ENCODE peak calls at places on chromosomes 16 and 17, in ten cellular contexts. A is K562, K is HCT116, Q is prostate gland, N is esophagus muscularis mucosa, R is HepG2, U is endothelial cell of umbilical vein, S is stomach, P is GM12878, V is breast epithelium. W is an unnamed sample.

GRCh38 chr16:69274699-69275235 is 36.4 kb upstream of the VPS4A start:
- DNase-seq in U (no peak), R (no peak), N (no peak), K (no peak), Q (no peak), S (no peak), P (no peak), V (no peak), A (no peak), W (no peak)

GRCh38 chr17:28385037-28385797 is 13.7 kb downstream of the SARM1 start:
- DNase-seq in N (no peak), S (peak; percentile 64), K (no peak), P (no peak), Q (no peak), V (peak; percentile 50), U (no peak), A (no peak), R (no peak), W (no peak)

GRCh38 chr17:53949473-53950090 is 126.9 kb downstream of the KIF2B start:
- DNase-seq in P (no peak), S (no peak), R (no peak), U (no peak), V (no peak), N (no peak), A (no peak), Q (no peak), K (no peak), W (no peak)

GRCh38 chr16:73732143-73732542 is 564.5 kb upstream of the PSMD7 start:
- DNase-seq in V (no peak), N (no peak), P (no peak), Q (no peak), A (no peak), K (no peak), R (peak; percentile 26), S (no peak), U (no peak), W (no peak)

GRCh38 chr17:63113167-63113566 is 147.1 kb downstream of the TANC2 start:
- DNase-seq in P (no peak), V (no peak), K (no peak), N (no peak), U (no peak), R (peak; percentile 19), A (peak; percentile 11), Q (no peak), S (no peak), W (no peak)

GRCh38 chr17:4375039-4375748 is 8.7 kb upstream of the UBE2G1 start:
- DNase-seq in K (no peak), R (no peak), S (no peak), A (no peak), N (no peak), V (no peak), Q (no peak), P (peak; percentile 98), U (no peak), W (no peak)

GRCh38 chr17:79002291-79002690 is 7.3 kb downstream of the CANT1 start:
- DNase-seq in K (no peak), Q (no peak), R (no peak), A (no peak), N (no peak), S (no peak), V (peak; percentile 43), U (no peak), P (no peak), W (peak; percentile 76)

GRCh38 chr17:70307430-70307829 is 138.1 kb downstream of the KCNJ2 start:
- DNase-seq in U (no peak), S (no peak), P (no peak), V (no peak), A (no peak), Q (no peak), K (no peak), N (no peak), R (no peak), W (no peak)

GRCh38 chr17:45940826-45941225 is 46.5 kb downstream of the MAPT start:
- DNase-seq in U (no peak), R (no peak), S (peak; percentile 65), A (no peak), P (no peak), Q (peak; percentile 75), V (peak; percentile 63), K (no peak), N (no peak), W (peak; percentile 86)

GRCh38 chr16:17106243-17106791 is 364.4 kb downstream of the XYLT1 start:
- DNase-seq in V (no peak), Q (no peak), S (no peak), A (no peak), K (no peak), U (no peak), R (no peak), N (no peak), P (peak; percentile 17), W (no peak)

GRCh38 chr17:65750678-65751077 is 189.2 kb upstream of the AXIN2 start:
- DNase-seq in P (peak; percentile 15), U (peak; percentile 62), V (no peak), R (peak; percentile 99), S (peak; percentile 87), N (no peak), A (no peak), K (peak; percentile 93), Q (peak; percentile 92), W (peak; percentile 70)

GRCh38 chr16:79194291-79194690 is 406.2 kb downstream of the MAF start:
- DNase-seq in U (no peak), P (no peak), V (no peak), N (no peak), S (no peak), A (no peak), Q (no peak), K (no peak), R (no peak), W (no peak)

GRCh38 chr16:57815987-57816745 is 13.9 kb upstream of the KIFC3 start:
- DNase-seq in U (peak; percentile 48), S (peak; percentile 89), V (peak; percentile 91), K (peak; percentile 73), N (peak; percentile 95), P (no peak), R (no peak), Q (peak; percentile 97), A (peak; percentile 33), W (peak; percentile 92)

GRCh38 chr17:38704645-38705522 is at the start of gene MLLT6:
- DNase-seq in N (no peak), S (peak; percentile 82), A (peak; percentile 80), V (peak; percentile 78), P (no peak), U (peak; percentile 65), K (no peak), R (peak; percentile 64), Q (peak; percentile 72), W (no peak)

GRCh38 chr17:40901981-40902862 is 17.2 kb upstream of the KRT20 start:
- DNase-seq in U (no peak), Q (peak; percentile 74), S (no peak), R (peak; percentile 99), A (no peak), P (no peak), N (no peak), K (peak; percentile 70), V (no peak), W (no peak)

GRCh38 chr16:48676836-48677235 is 66.9 kb upstream of the N4BP1 start:
- DNase-seq in U (no peak), N (no peak), S (no peak), K (no peak), V (no peak), R (no peak), Q (no peak), A (no peak), P (no peak), W (no peak)

GRCh38 chr17:58252141-58252540 is 13.8 kb downstream of the LPO start:
- DNase-seq in P (no peak), A (no peak), S (no peak), K (no peak), U (no peak), N (no peak), Q (no peak), V (no peak), R (no peak), W (no peak)

GRCh38 chr16:50584033-50584722 is 36.0 kb downstream of the NKD1 start:
- DNase-seq in R (no peak), S (no peak), V (no peak), P (no peak), A (peak; percentile 17), K (no peak), Q (no peak), N (no peak), U (no peak), W (no peak)
- H3K36me3 ChIP-seq in R (peaks cover 65% of the 10 kb centered on the region), S (no peaks in the 10 kb centered on the region), V (no peaks in the 10 kb centered on the region), P (no peaks in the 10 kb centered on the region), A (no peaks in the 10 kb centered on the region), K (no peaks in the 10 kb centered on the region), Q (no peaks in the 10 kb centered on the region), N (peaks cover 5% of the 10 kb centered on the region), U (no peaks in the 10 kb centered on the region), W (no peaks in the 10 kb centered on the region)

GRCh38 chr17:42744806-42745617 is at the start of gene EZH1:
- DNase-seq in K (peak; percentile 76), U (peak; percentile 96), S (peak; percentile 94), A (peak; percentile 100), R (peak; percentile 91), N (peak; percentile 96), P (peak; percentile 70), Q (peak; percentile 87), V (peak; percentile 91), W (peak; percentile 94)
- TF ChIP-seq POLR2AphosphoS5 in K (peak; percentile 51), U (peak; percentile 52), S (peak; percentile 93), A (peak; percentile 58), R (peak; percentile 88), N (peak; percentile 94), P (no peak), Q (peak; percentile 81), V (peak; percentile 96), W (peak; percentile 62)

GRCh38 chr17:56833812-56834379 is at the start of the genes C17orf67 and DGKE:
- DNase-seq in N (peak; percentile 99), K (peak; percentile 88), U (peak; percentile 97), R (peak; percentile 86), S (peak; percentile 99), P (peak; percentile 72), V (peak; percentile 98), A (peak; percentile 98), Q (peak; percentile 98), W (peak; percentile 98)
- TF ChIP-seq POLR2A in N (no peak), K (no peak), U (peak; percentile 56), R (peak; percentile 27), S (no peak), P (peak; percentile 78), V (no peak), A (peak; percentile 71), Q (peak; percentile 83), W (no peak)

GRCh38 chr16:89268987-89269735 is 51.7 kb downstream of the ZNF778 start:
- DNase-seq in A (no peak), K (no peak), V (no peak), Q (no peak), P (no peak), S (no peak), U (no peak), N (no peak), R (no peak), W (no peak)
- H3K36me3 ChIP-seq in A (peaks cover 73% of the 10 kb centered on the region), K (peaks cover 22% of the 10 kb centered on the region), V (peaks cover 6% of the 10 kb centered on the region), Q (peaks cover 6% of the 10 kb centered on the region), P (peaks cover 22% of the 10 kb centered on the region), S (peaks cover 91% of the 10 kb centered on the region), U (peaks cover 10% of the 10 kb centered on the region), N (peaks cover 93% of the 10 kb centered on the region), R (peaks cover 42% of the 10 kb centered on the region), W (peaks cover 78% of the 10 kb centered on the region)